ENCODE peak calls at places on chromosome 17, in six cellular contexts. H is K562, G is HepG2, X is GM12878, W is H1, Z is GM12892. K is an unnamed sample.

GRCh38 chr17:65103896-65104295 is 33.3 kb upstream of the RGS9 start:
- DNase-seq in H (no peak), G (no peak), X (no peak), W (no peak), Z (no peak), K (no peak)

GRCh38 chr17:73163043-73163442 is 1.8 kb upstream of the SSTR2 start:
- DNase-seq in H (no peak), G (no peak), X (no peak), W (no peak), Z (no peak), K (no peak)

GRCh38 chr17:76884995-76885896 is 17.0 kb downstream of the MGAT5B start:
- DNase-seq in H (no peak), G (no peak), X (no peak), W (peak; percentile 61), Z (no peak), K (no peak)

GRCh38 chr17:11582217-11582616 is 16.1 kb upstream of the DNAH9 start:
- DNase-seq in H (no peak), G (no peak), X (no peak), W (no peak), Z (no peak), K (no peak)

GRCh38 chr17:48427598-48427997 is 2.4 kb downstream of the SKAP1 start:
- DNase-seq in H (peak; percentile 76), G (no peak), X (no peak), W (no peak), Z (peak; percentile 52), K (peak; percentile 36)

GRCh38 chr17:48011405-48012150 is 26.0 kb downstream of the COPZ2 start:
- DNase-seq in H (peak; percentile 81), G (peak; percentile 38), X (no peak), W (peak; percentile 72), Z (peak; percentile 49), K (no peak)

GRCh38 chr17:48429156-48429555 is 858 bp downstream of the SKAP1 start:
- DNase-seq in H (no peak), G (no peak), X (no peak), W (no peak), Z (no peak), K (no peak)

GRCh38 chr17:49696233-49696761 is 11.5 kb downstream of the SLC35B1 start:
- DNase-seq in H (no peak), G (no peak), X (peak; percentile 72), W (no peak), Z (no peak), K (no peak)

GRCh38 chr17:31476525-31477416 is 85.3 kb downstream of the RAB11FIP4 start:
- DNase-seq in H (no peak), G (peak; percentile 37), X (no peak), W (no peak), Z (no peak), K (no peak)

GRCh38 chr17:42709561-42709960 is 27.2 kb downstream of the CNTNAP1 start:
- DNase-seq in H (no peak), G (no peak), X (no peak), W (no peak), Z (no peak), K (no peak)

GRCh38 chr17:57747221-57748017 is 2.3 kb upstream of the CCDC182 start:
- DNase-seq in H (peak; percentile 53), G (peak; percentile 54), X (no peak), W (no peak), Z (no peak), K (peak; percentile 51)

GRCh38 chr17:75394332-75394918 is 11.1 kb downstream of the GRB2 start:
- DNase-seq in H (peak; percentile 22), G (no peak), X (no peak), W (peak; percentile 53), Z (no peak), K (no peak)

GRCh38 chr17:9802294-9802693 is 10.9 kb upstream of the DHRS7C start:
- DNase-seq in H (no peak), G (no peak), X (no peak), W (no peak), Z (no peak), K (no peak)

GRCh38 chr17:2283302-2283701 is 20.3 kb downstream of the SMG6 start:
- DNase-seq in H (no peak), G (no peak), X (no peak), W (no peak), Z (no peak), K (no peak)

GRCh38 chr17:56112086-56112485 is 41.2 kb upstream of the ANKFN1 start:
- DNase-seq in H (no peak), G (no peak), X (no peak), W (no peak), Z (no peak), K (no peak)

GRCh38 chr17:74957935-74958549 is 14.5 kb downstream of the HID1 start:
- DNase-seq in H (peak; percentile 80), G (peak; percentile 41), X (no peak), W (peak; percentile 100), Z (peak; percentile 85), K (peak; percentile 90)

GRCh38 chr17:57811633-57812280 is 38.1 kb downstream of the MRPS23 start:
- DNase-seq in H (no peak), G (no peak), X (no peak), W (no peak), Z (no peak), K (no peak)

GRCh38 chr17:48644159-48644558 is 18.0 kb upstream of the HOXB9 start:
- DNase-seq in H (no peak), G (no peak), X (no peak), W (no peak), Z (no peak), K (no peak)

GRCh38 chr17:58320570-58321323 is 7.8 kb downstream of the TSPOAP1 start:
- DNase-seq in H (no peak), G (no peak), X (no peak), W (no peak), Z (no peak), K (no peak)

GRCh38 chr17:81173354-81173753 is 7.3 kb upstream of the AATK start:
- DNase-seq in H (no peak), G (no peak), X (no peak), W (no peak), Z (no peak), K (no peak)

GRCh38 chr17:39563476-39563875 is 44.2 kb downstream of the NEUROD2 start:
- DNase-seq in H (no peak), G (no peak), X (no peak), W (peak; percentile 62), Z (no peak), K (no peak)

GRCh38 chr17:39450051-39450450 is 1.0 kb downstream of the MED1 start:
- DNase-seq in H (peak; percentile 48), G (peak; percentile 60), X (no peak), W (no peak), Z (no peak), K (no peak)

GRCh38 chr17:14227052-14227451 is 9.6 kb downstream of the CDRT15 start:
- DNase-seq in H (no peak), G (no peak), X (no peak), W (no peak), Z (no peak), K (no peak)

GRCh38 chr17:82382933-82383255 is 11.3 kb downstream of the UTS2R start:
- DNase-seq in H (no peak), G (no peak), X (no peak), W (no peak), Z (no peak), K (no peak)

GRCh38 chr17:82385559-82386255 is 14.1 kb downstream of the UTS2R start:
- DNase-seq in H (no peak), G (no peak), X (no peak), W (no peak), Z (no peak), K (no peak)

GRCh38 chr17:82384730-82385429 is 13.3 kb downstream of the UTS2R start:
- DNase-seq in H (peak; percentile 23), G (peak; percentile 74), X (no peak), W (no peak), Z (no peak), K (no peak)

GRCh38 chr17:82384051-82384729 is 12.6 kb downstream of the UTS2R start:
- DNase-seq in H (no peak), G (peak; percentile 29), X (no peak), W (no peak), Z (no peak), K (no peak)

GRCh38 chr17:82383411-82383810 is 11.8 kb downstream of the UTS2R start:
- DNase-seq in H (no peak), G (no peak), X (no peak), W (no peak), Z (no peak), K (no peak)
- TF ChIP-seq POLR2A in H (no peak), G (no peak), X (no peak), W (no peak), Z (no peak), K (no peak)

DNA sequence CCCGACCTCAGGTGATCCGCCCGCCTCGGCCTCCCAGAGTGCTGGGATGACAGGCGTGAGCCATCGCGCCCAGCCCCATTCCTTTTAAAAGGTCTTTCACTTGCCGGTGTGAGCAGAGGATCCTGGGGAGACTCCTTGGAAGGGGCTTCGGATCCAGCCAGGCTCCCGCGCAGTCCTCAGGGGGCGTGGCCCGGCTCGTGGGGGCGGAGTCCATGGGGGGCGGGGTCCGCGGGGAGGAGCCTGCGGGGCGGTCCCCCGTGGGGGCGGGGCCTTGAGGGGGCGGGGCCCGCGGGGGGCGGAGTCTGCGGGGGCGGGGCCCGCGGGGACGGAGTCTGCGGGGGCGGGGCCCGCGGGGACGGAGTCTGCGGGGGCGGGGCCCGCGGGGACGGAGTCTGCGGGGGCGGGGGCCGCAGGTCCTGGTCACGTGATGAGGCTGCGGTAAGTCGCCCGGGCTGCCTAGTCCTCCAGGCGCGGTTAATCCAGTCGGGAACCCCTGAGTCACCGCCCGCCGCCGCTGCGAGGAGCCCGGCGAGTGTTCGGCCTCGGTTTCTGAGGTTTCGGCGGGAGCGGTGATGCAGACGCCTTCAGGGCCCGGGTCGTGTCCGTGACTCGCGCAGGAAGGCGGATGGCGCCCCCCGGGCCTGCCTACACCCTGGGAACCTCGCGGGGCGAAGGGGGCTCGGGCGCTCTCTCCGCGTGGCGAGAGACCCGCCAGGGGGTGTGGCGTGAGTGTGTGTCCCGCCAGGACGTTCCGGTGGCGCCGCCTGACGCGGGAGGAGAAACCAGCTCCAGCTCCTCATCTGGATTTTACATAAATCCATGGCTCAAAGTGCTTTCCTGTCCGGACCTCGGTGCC is 23.6 kb upstream of the ABR start:
- DNase-seq in H (peak; percentile 14), G (no peak), X (no peak), W (peak; percentile 94), Z (no peak), K (peak; percentile 66)
- TF ChIP-seq TAF1 in H (no peak), G (no peak), X (no peak), W (peak; percentile 69), Z (no peak), K (no peak)

GRCh38 chr17:15262291-15263205 is 2.6 kb downstream of the PMP22 start:
- DNase-seq in H (peak; percentile 86), G (no peak), X (no peak), W (peak; percentile 75), Z (no peak), K (no peak)
- TF ChIP-seq POLR2A in H (no peak), G (no peak), X (no peak), W (no peak), Z (no peak), K (no peak)

DNA sequence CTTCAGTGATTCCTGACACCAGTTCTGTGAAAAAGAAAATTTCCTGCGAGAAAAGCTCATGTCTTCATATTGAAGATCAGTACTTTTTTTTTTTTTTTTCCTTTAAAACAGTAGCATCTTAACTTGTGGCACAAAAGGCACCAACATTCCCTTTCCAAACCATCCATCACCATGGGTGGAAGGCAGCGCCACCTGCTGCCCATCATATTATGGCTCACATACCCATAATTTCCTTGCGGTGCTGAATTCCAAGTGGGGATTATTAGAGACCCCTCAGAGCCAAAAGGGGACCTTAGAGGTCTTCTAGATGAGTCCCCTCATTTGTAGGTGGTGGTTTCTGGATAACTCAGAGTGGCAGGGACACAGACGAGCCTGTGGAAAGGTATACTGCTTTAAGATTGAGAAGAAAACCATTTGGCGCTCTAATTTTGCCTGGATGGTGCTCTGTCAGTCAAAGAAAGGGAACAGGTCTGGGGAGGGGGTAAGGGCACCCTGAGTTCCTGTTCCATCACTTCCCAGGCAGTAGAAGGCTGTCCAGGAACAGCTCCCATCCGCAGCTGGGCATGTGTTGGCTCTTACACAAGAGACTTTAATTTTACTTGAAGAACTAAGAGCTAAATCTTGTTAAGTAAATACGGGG is 7.9 kb upstream of the SOST start:
- DNase-seq in H (peak; percentile 74), G (peak; percentile 58), X (no peak), W (peak; percentile 86), Z (no peak), K (no peak)
- TF ChIP-seq TAF1 in H (no peak), G (no peak), X (no peak), W (no peak), Z (no peak), K (no peak)